ENCODE peak calls at places on chromosomes 13 and 19, in six cellular contexts. One of them, this sample, is unnamed.

GRCh38 chr13:75797256-75797655 is 161.1 kb downstream of the LMO7 start:
- DNase-seq in ascending aorta: no peak
- DNase-seq in cardiac muscle cell: no peak
- DNase-seq in uterus: no peak
- DNase-seq in SJSA1: no peak
- DNase-seq in pancreas: no peak
- DNase-seq in this sample: no peak

GRCh38 chr13:114029866-114030625 is 56.2 kb upstream of the C13orf46 start:
- DNase-seq in ascending aorta: no peak
- DNase-seq in cardiac muscle cell: no peak
- DNase-seq in uterus: no peak
- DNase-seq in SJSA1: no peak
- DNase-seq in pancreas: no peak
- DNase-seq in this sample: no peak

GRCh38 chr19:11091343-11092153 is 2.3 kb downstream of the LDLR start:
- DNase-seq in ascending aorta: peak; percentile 60
- DNase-seq in cardiac muscle cell: no peak
- DNase-seq in uterus: peak; percentile 90
- DNase-seq in SJSA1: peak; percentile 92
- DNase-seq in pancreas: peak; percentile 66
- DNase-seq in this sample: no peak

GRCh38 chr13:45737571-45738002 is 35.5 kb downstream of the CBY2 start:
- DNase-seq in ascending aorta: no peak
- DNase-seq in cardiac muscle cell: no peak
- DNase-seq in uterus: no peak
- DNase-seq in SJSA1: no peak
- DNase-seq in pancreas: no peak
- DNase-seq in this sample: no peak

GRCh38 chr13:20231839-20232555 is at the start of gene GJB6:
- DNase-seq in ascending aorta: no peak
- DNase-seq in cardiac muscle cell: peak; percentile 34
- DNase-seq in uterus: no peak
- DNase-seq in SJSA1: no peak
- DNase-seq in pancreas: no peak
- DNase-seq in this sample: no peak

GRCh38 chr13:39567569-39567968 is 35.4 kb downstream of the LHFPL6 start:
- DNase-seq in ascending aorta: no peak
- DNase-seq in cardiac muscle cell: no peak
- DNase-seq in uterus: no peak
- DNase-seq in SJSA1: peak; percentile 10
- DNase-seq in pancreas: no peak
- DNase-seq in this sample: no peak

GRCh38 chr19:45640849-45641273 is 1.7 kb upstream of the EML2 start:
- DNase-seq in ascending aorta: no peak
- DNase-seq in cardiac muscle cell: peak; percentile 46
- DNase-seq in uterus: no peak
- DNase-seq in SJSA1: no peak
- DNase-seq in pancreas: peak; percentile 29
- DNase-seq in this sample: no peak

GRCh38 chr19:55372316-55373081 is 2.2 kb upstream of the IL11 start:
- DNase-seq in ascending aorta: no peak
- DNase-seq in cardiac muscle cell: no peak
- DNase-seq in uterus: no peak
- DNase-seq in SJSA1: peak; percentile 93
- DNase-seq in pancreas: no peak
- DNase-seq in this sample: no peak

GRCh38 chr19:53908933-53909415 is at the start of gene CACNG7:
- DNase-seq in ascending aorta: no peak
- DNase-seq in cardiac muscle cell: no peak
- DNase-seq in uterus: no peak
- DNase-seq in SJSA1: no peak
- DNase-seq in pancreas: no peak
- DNase-seq in this sample: no peak

GRCh38 chr13:102309110-102309509 is 92.7 kb downstream of the FGF14 start:
- DNase-seq in ascending aorta: no peak
- DNase-seq in cardiac muscle cell: peak; percentile 73
- DNase-seq in uterus: no peak
- DNase-seq in SJSA1: no peak
- DNase-seq in pancreas: no peak
- DNase-seq in this sample: peak; percentile 46

GRCh38 chr13:102311433-102311796 is 90.4 kb downstream of the FGF14 start:
- DNase-seq in ascending aorta: no peak
- DNase-seq in cardiac muscle cell: no peak
- DNase-seq in uterus: no peak
- DNase-seq in SJSA1: no peak
- DNase-seq in pancreas: no peak
- DNase-seq in this sample: no peak

GRCh38 chr13:102310691-102311432 is 91.0 kb downstream of the FGF14 start:
- DNase-seq in ascending aorta: no peak
- DNase-seq in cardiac muscle cell: no peak
- DNase-seq in uterus: peak; percentile 24
- DNase-seq in SJSA1: no peak
- DNase-seq in pancreas: no peak
- DNase-seq in this sample: no peak

GRCh38 chr13:102311901-102312300 is 89.9 kb downstream of the FGF14 start:
- DNase-seq in ascending aorta: no peak
- DNase-seq in cardiac muscle cell: no peak
- DNase-seq in uterus: no peak
- DNase-seq in SJSA1: no peak
- DNase-seq in pancreas: no peak
- DNase-seq in this sample: no peak

DNA sequence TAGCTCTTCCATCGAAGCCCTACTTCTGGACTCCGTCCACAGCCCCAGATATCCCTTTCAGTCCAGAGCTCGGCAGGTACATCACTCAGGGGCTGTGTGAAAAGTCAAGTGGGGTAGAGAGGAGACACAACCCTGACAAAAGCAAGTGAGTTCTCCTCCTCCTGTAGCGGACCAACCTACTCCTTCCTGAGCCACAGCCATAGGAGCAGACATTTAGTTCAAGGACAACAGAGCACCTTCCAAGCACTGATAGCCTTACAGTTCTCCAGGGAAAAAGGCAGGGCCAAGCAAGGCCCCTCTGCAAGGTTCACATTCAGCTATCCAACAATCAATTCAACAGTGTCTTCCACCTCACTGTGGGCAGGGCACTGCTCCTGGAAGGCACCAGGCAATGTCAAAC is 89.0 kb downstream of the FGF14 start:
- DNase-seq in ascending aorta: no peak
- DNase-seq in cardiac muscle cell: no peak
- DNase-seq in uterus: no peak
- DNase-seq in SJSA1: no peak
- DNase-seq in pancreas: no peak
- DNase-seq in this sample: no peak
- H3K27ac ChIP-seq in ascending aorta: no peak overlapping the region
- H3K27ac ChIP-seq in cardiac muscle cell: no peak overlapping the region
- H3K27ac ChIP-seq in uterus: no peak overlapping the region
- H3K27ac ChIP-seq in SJSA1: no peak overlapping the region
- H3K27ac ChIP-seq in pancreas: no peak overlapping the region
- H3K27ac ChIP-seq in this sample: no peak overlapping the region

GRCh38 chr13:98075048-98075447 is 67.8 kb upstream of the FARP1 start:
- DNase-seq in ascending aorta: no peak
- DNase-seq in cardiac muscle cell: no peak
- DNase-seq in uterus: no peak
- DNase-seq in SJSA1: no peak
- DNase-seq in pancreas: no peak
- DNase-seq in this sample: no peak

GRCh38 chr13:98083936-98084335 is 59.0 kb upstream of the FARP1 start:
- DNase-seq in ascending aorta: no peak
- DNase-seq in cardiac muscle cell: no peak
- DNase-seq in uterus: no peak
- DNase-seq in SJSA1: no peak
- DNase-seq in pancreas: no peak
- DNase-seq in this sample: no peak

GRCh38 chr13:98083507-98083906 is 59.4 kb upstream of the FARP1 start:
- DNase-seq in ascending aorta: no peak
- DNase-seq in cardiac muscle cell: no peak
- DNase-seq in uterus: no peak
- DNase-seq in SJSA1: peak; percentile 41
- DNase-seq in pancreas: no peak
- DNase-seq in this sample: no peak

GRCh38 chr13:98080280-98080679 is 62.6 kb upstream of the FARP1 start:
- DNase-seq in ascending aorta: no peak
- DNase-seq in cardiac muscle cell: no peak
- DNase-seq in uterus: no peak
- DNase-seq in SJSA1: no peak
- DNase-seq in pancreas: no peak
- DNase-seq in this sample: no peak
- H3K4me3 ChIP-seq in ascending aorta: no peak overlapping the region
- H3K4me3 ChIP-seq in cardiac muscle cell: no peak overlapping the region
- H3K4me3 ChIP-seq in uterus: no peak overlapping the region
- H3K4me3 ChIP-seq in SJSA1: no peak overlapping the region
- H3K4me3 ChIP-seq in pancreas: no peak overlapping the region
- H3K4me3 ChIP-seq in this sample: no peak overlapping the region

GRCh38 chr19:18123819-18124218 is 26.2 kb downstream of the MAST3 start:
- DNase-seq in ascending aorta: no peak
- DNase-seq in cardiac muscle cell: no peak
- DNase-seq in uterus: peak; percentile 44
- DNase-seq in SJSA1: no peak
- DNase-seq in pancreas: no peak
- DNase-seq in this sample: peak; percentile 58

GRCh38 chr19:18122424-18122823 is 24.8 kb downstream of the MAST3 start:
- DNase-seq in ascending aorta: no peak
- DNase-seq in cardiac muscle cell: no peak
- DNase-seq in uterus: no peak
- DNase-seq in SJSA1: no peak
- DNase-seq in pancreas: no peak
- DNase-seq in this sample: no peak

GRCh38 chr19:18126097-18126496 is 26.9 kb upstream of the PIK3R2 start:
- DNase-seq in ascending aorta: no peak
- DNase-seq in cardiac muscle cell: no peak
- DNase-seq in uterus: no peak
- DNase-seq in SJSA1: no peak
- DNase-seq in pancreas: no peak
- DNase-seq in this sample: no peak

GRCh38 chr19:18121166-18121565 is 23.6 kb downstream of the MAST3 start:
- DNase-seq in ascending aorta: no peak
- DNase-seq in cardiac muscle cell: no peak
- DNase-seq in uterus: no peak
- DNase-seq in SJSA1: no peak
- DNase-seq in pancreas: no peak
- DNase-seq in this sample: no peak

DNA sequence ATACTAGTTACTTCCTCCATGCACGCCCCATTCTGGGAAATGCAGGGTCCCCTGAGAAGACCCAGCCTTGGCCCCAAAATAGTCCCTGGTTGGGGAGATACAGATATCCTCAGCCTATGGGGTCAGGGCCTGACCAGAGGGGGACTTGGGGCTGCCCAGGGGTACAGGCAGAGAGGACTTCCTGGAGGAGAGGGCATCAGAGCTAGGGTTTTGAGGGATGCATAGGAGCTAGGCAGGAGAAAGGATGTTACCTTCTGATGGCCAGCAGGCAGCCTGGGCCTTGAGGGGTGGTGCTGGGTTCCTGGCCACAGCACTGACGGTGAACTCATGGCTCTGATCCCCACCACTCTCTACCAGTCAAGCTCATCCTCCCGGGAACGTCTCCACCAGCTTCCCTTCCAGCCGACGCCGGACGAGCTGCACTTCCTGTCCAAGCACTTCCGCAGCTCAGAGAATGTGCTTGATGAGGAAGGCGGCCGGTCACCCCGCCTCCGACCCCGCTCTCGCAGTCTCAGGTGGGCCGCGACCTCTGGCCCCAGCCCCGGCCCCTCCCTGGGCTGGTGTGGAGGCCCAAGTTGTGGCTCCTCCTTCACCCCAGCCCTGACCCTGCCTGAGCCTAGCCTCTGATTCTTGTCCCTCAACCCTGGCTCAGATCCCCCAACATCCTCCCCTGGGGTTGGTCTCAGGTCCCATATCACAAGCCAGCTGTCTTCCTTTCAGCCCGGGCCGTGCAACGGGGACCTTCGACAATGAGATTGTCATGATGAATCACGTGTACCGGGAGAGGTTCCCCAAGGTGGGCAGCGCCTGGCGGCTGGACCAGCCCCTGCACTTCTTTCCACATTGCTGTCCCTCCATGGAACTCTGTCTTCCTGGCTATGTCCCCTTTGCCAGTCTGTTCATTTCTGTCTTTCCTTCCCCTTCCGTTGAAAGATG is 25.6 kb downstream of the MAST3 start:
- DNase-seq in ascending aorta: no peak
- DNase-seq in cardiac muscle cell: no peak
- DNase-seq in uterus: peak; percentile 48
- DNase-seq in SJSA1: no peak
- DNase-seq in pancreas: no peak
- DNase-seq in this sample: no peak
- H3K27ac ChIP-seq in ascending aorta: no peak overlapping the region
- H3K27ac ChIP-seq in cardiac muscle cell: no peak overlapping the region
- H3K27ac ChIP-seq in uterus: peak overlapping the region; percentile 33
- H3K27ac ChIP-seq in SJSA1: no peak overlapping the region
- H3K27ac ChIP-seq in pancreas: no peak overlapping the region
- H3K27ac ChIP-seq in this sample: peak overlapping the region; percentile 89

GRCh38 chr19:49425178-49425577 is at the start of gene GFY:
- DNase-seq in ascending aorta: no peak
- DNase-seq in cardiac muscle cell: no peak
- DNase-seq in uterus: no peak
- DNase-seq in SJSA1: no peak
- DNase-seq in pancreas: no peak
- DNase-seq in this sample: no peak

GRCh38 chr19:49422407-49423277 is 599 bp downstream of the PTH2 start:
- DNase-seq in ascending aorta: no peak
- DNase-seq in cardiac muscle cell: peak; percentile 85
- DNase-seq in uterus: no peak
- DNase-seq in SJSA1: no peak
- DNase-seq in pancreas: no peak
- DNase-seq in this sample: no peak

GRCh38 chr19:49421878-49422202 is 1.4 kb downstream of the PTH2 start:
- DNase-seq in ascending aorta: no peak
- DNase-seq in cardiac muscle cell: no peak
- DNase-seq in uterus: no peak
- DNase-seq in SJSA1: no peak
- DNase-seq in pancreas: no peak
- DNase-seq in this sample: no peak

GRCh38 chr19:49423278-49423984 is at the start of gene PTH2:
- DNase-seq in ascending aorta: no peak
- DNase-seq in cardiac muscle cell: no peak
- DNase-seq in uterus: no peak
- DNase-seq in SJSA1: no peak
- DNase-seq in pancreas: no peak
- DNase-seq in this sample: no peak

DNA sequence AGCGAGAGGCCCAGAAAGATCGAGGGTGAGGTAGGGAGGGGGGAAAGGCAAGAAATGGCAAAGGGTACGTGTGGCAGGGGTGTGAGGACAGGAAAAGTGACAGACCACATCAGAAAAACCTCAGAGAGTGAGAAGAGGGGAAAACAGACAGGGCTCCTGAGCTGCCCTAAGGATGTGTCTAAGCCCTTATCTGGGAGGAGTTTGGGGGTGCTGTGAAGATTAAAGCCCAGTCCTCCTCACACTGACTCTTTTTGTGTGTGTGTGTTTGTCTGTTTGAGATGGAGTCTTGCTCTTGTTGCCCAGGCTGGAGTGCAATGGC is 703 bp upstream of the PTH2 start:
- DNase-seq in ascending aorta: no peak
- DNase-seq in cardiac muscle cell: no peak
- DNase-seq in uterus: no peak
- DNase-seq in SJSA1: no peak
- DNase-seq in pancreas: no peak
- DNase-seq in this sample: no peak
- H3K4me3 ChIP-seq in ascending aorta: no peak overlapping the region
- H3K4me3 ChIP-seq in cardiac muscle cell: peak overlapping the region; percentile 14
- H3K4me3 ChIP-seq in uterus: no peak overlapping the region
- H3K4me3 ChIP-seq in SJSA1: no peak overlapping the region
- H3K4me3 ChIP-seq in pancreas: no peak overlapping the region
- H3K4me3 ChIP-seq in this sample: no peak overlapping the region